ENCODE peak calls at places on chromosomes 12 and 14, in seven cellular contexts. H is AG10803, N is lower leg skin, J is cardiac muscle cell, S is AG04450, F is fibroblast of lung, C is tibial nerve. A is an unnamed sample.

GRCh38 chr14:94089479-94089878 is 8.4 kb downstream of the IFI27L1 start:
- DNase-seq in S (no peak), N (no peak), J (no peak), F (peak), C (no peak), H (no peak), A (peak)

GRCh38 chr12:46459881-46460545 is 87.4 kb upstream of the SLC38A2 start:
- DNase-seq in J (no peak), N (no peak), S (no peak), H (no peak), F (no peak), C (no peak), A (no peak)

GRCh38 chr12:70849265-70849960 is 71.1 kb downstream of the PTPRR start:
- DNase-seq in J (peak), H (peak), C (no peak), S (no peak), F (peak), N (no peak), A (peak)

GRCh38 chr12:115000038-115000437 is 316.1 kb upstream of the TBX3 start:
- DNase-seq in F (peak), S (no peak), N (no peak), H (peak), J (peak), C (no peak), A (no peak)

GRCh38 chr12:72146495-72146894 is 125.7 kb upstream of the TRHDE start:
- DNase-seq in H (no peak), C (no peak), N (no peak), F (no peak), J (no peak), S (no peak), A (no peak)

GRCh38 chr12:21940972-21941521 is at the start of gene ABCC9:
- DNase-seq in N (peak), F (peak), J (peak), S (no peak), C (peak), H (peak), A (no peak)

GRCh38 chr14:106564058-106564643 is 1037.8 kb downstream of the TMEM121 start:
- DNase-seq in F (no peak), C (no peak), N (no peak), S (no peak), H (no peak), J (no peak), A (no peak)

GRCh38 chr12:108135627-108136026 is 6.5 kb downstream of the WSCD2 start:
- DNase-seq in J (no peak), S (no peak), H (no peak), F (no peak), N (no peak), C (no peak), A (no peak)

GRCh38 chr12:19916193-19916498 is 452.2 kb upstream of the PDE3A start:
- DNase-seq in N (no peak), S (no peak), C (no peak), J (no peak), H (no peak), F (no peak), A (no peak)

GRCh38 chr12:119869720-119870119 is 7.4 kb downstream of the CIT start:
- DNase-seq in C (no peak), J (peak), N (no peak), H (peak), S (peak), F (peak), A (peak)

GRCh38 chr14:35391388-35391710 is 13.2 kb downstream of the NFKBIA start:
- DNase-seq in J (no peak), S (no peak), N (no peak), C (no peak), F (no peak), H (no peak), A (no peak)

GRCh38 chr12:51262758-51263177 is 7.4 kb downstream of the SMAGP start:
- DNase-seq in C (peak), J (peak), H (peak), N (no peak), F (peak), S (no peak), A (peak)

GRCh38 chr14:104741803-104742251 is 11.1 kb upstream of the SIVA1 start:
- DNase-seq in H (no peak), S (no peak), J (no peak), F (no peak), C (no peak), N (no peak), A (no peak)

GRCh38 chr12:63927511-63927910 is 83.0 kb downstream of the SRGAP1 start:
- DNase-seq in S (no peak), F (no peak), N (no peak), H (no peak), J (no peak), C (no peak), A (no peak)

GRCh38 chr12:63929426-63929825 is 84.9 kb downstream of the SRGAP1 start:
- DNase-seq in F (no peak), S (no peak), J (no peak), N (no peak), C (no peak), H (no peak), A (no peak)

GRCh38 chr12:63928305-63928704 is 83.8 kb downstream of the SRGAP1 start:
- DNase-seq in H (no peak), F (no peak), S (no peak), C (no peak), N (no peak), J (no peak), A (no peak)

GRCh38 chr12:63931703-63932102 is 87.2 kb downstream of the SRGAP1 start:
- DNase-seq in N (no peak), C (no peak), F (no peak), H (no peak), J (no peak), S (no peak), A (no peak)

GRCh38 chr12:63930971-63931370 is 86.5 kb downstream of the SRGAP1 start:
- DNase-seq in F (peak), H (peak), N (no peak), C (no peak), S (no peak), J (peak), A (peak)
- H3K4me3 ChIP-seq in F (no peak), H (peak), N (no peak), C (no peak), S (no peak), J (no peak), A (no peak)

GRCh38 chr12:1350934-1351240 is 243.5 kb downstream of the FBXL14 start:
- DNase-seq in F (peak), C (no peak), H (no peak), N (no peak), J (no peak), S (no peak), A (no peak)

GRCh38 chr12:1351926-1352325 is 242.5 kb downstream of the FBXL14 start:
- DNase-seq in S (no peak), H (peak), C (no peak), J (no peak), N (no peak), F (no peak), A (no peak)

GRCh38 chr12:1355396-1355795 is 239.0 kb downstream of the FBXL14 start:
- DNase-seq in H (peak), J (no peak), F (peak), N (no peak), C (no peak), S (no peak), A (peak)

GRCh38 chr12:1356285-1356684 is 238.1 kb downstream of the FBXL14 start:
- DNase-seq in N (no peak), F (no peak), C (no peak), H (no peak), J (no peak), S (no peak), A (no peak)

GRCh38 chr12:1353451-1353850 is 240.9 kb downstream of the FBXL14 start:
- DNase-seq in N (no peak), S (no peak), J (no peak), H (no peak), F (no peak), C (no peak), A (no peak)
- TF ChIP-seq CTCF in N (no peak), S (no peak), J (no peak), H (no peak), F (no peak), C (no peak), A (no peak)

DNA sequence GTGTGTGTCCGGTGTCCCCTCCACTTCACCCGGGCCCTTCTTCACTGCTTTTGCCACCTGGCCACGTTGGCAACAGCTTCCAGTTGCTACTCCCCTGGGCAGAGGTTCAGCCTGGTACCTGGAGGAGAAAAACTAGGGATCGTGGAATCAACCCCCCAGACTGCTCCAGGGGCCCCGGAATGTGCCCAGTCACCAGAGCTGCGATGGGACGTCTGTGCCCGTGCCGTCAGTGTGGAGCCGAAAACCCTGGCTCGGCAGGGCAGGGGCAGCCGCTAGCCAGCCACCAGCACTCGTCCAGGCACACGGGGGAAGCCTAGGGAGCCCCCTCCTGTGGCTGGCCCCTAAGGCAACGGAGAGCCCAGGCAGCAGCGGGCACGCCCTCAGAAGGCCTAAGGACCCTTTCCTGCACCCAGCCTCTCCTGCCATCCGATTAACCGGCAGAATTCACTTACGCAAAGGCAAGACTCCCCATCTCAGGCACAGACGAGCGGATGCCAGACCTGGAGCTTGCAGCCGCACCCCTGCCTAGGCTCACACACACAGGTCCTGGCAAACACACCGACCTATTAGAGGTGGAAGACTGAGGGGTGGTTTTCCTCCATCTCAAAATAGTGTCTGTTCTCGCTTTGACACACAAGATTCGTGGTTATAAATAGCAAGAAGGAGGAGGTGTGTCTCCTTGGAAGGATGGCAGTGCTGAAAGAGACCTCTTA is 62.6 kb downstream of the FBXL14 start:
- DNase-seq in S (no peak), N (peak), H (no peak), C (no peak), J (no peak), F (no peak), A (peak)
- H3K4me3 ChIP-seq in S (peak), N (no peak), H (peak), C (no peak), J (peak), F (peak), A (peak)

GRCh38 chr14:65959563-65960024 is 526.6 kb upstream of the CCDC196 start:
- DNase-seq in C (no peak), S (no peak), N (no peak), F (no peak), J (no peak), H (no peak), A (no peak)
- TF ChIP-seq CTCF in C (no peak), S (no peak), N (no peak), F (no peak), J (no peak), H (no peak), A (no peak)

GRCh38 chr12:132313182-132313581 is 16.2 kb downstream of the GALNT9 start:
- DNase-seq in N (no peak), H (no peak), J (no peak), S (no peak), F (no peak), C (no peak), A (no peak)

GRCh38 chr12:132312516-132312915 is 16.9 kb downstream of the GALNT9 start:
- DNase-seq in H (no peak), S (no peak), F (no peak), N (no peak), C (no peak), J (no peak), A (no peak)

GRCh38 chr12:132309162-132310086 is 20.0 kb downstream of the GALNT9 start:
- DNase-seq in S (no peak), N (no peak), F (no peak), J (no peak), H (no peak), C (no peak), A (no peak)

GRCh38 chr12:132310181-132311040 is 19.0 kb downstream of the GALNT9 start:
- DNase-seq in F (peak), H (no peak), J (peak), N (no peak), C (no peak), S (no peak), A (no peak)

GRCh38 chr12:132311201-132311915 is 18.0 kb downstream of the GALNT9 start:
- DNase-seq in C (no peak), S (no peak), H (no peak), N (no peak), J (no peak), F (no peak), A (no peak)
- H3K4me3 ChIP-seq in C (no peak), S (no peak), H (no peak), N (no peak), J (no peak), F (no peak), A (no peak)

GRCh38 chr12:23950775-23951391 is 1.4 kb upstream of the SOX5 start:
- DNase-seq in N (no peak), C (peak), H (no peak), J (peak), S (no peak), F (peak), A (no peak)

GRCh38 chr12:23947395-23947794 is 2.1 kb downstream of the SOX5 start:
- DNase-seq in N (no peak), J (no peak), H (no peak), C (no peak), F (no peak), S (no peak), A (no peak)

GRCh38 chr12:23950011-23950774 is 723 bp upstream of the SOX5 start:
- DNase-seq in S (no peak), H (peak), J (peak), N (no peak), C (peak), F (peak), A (no peak)

GRCh38 chr12:23952071-23952470 is 2.6 kb upstream of the SOX5 start:
- DNase-seq in J (no peak), C (no peak), H (no peak), F (no peak), N (no peak), S (no peak), A (no peak)

DNA sequence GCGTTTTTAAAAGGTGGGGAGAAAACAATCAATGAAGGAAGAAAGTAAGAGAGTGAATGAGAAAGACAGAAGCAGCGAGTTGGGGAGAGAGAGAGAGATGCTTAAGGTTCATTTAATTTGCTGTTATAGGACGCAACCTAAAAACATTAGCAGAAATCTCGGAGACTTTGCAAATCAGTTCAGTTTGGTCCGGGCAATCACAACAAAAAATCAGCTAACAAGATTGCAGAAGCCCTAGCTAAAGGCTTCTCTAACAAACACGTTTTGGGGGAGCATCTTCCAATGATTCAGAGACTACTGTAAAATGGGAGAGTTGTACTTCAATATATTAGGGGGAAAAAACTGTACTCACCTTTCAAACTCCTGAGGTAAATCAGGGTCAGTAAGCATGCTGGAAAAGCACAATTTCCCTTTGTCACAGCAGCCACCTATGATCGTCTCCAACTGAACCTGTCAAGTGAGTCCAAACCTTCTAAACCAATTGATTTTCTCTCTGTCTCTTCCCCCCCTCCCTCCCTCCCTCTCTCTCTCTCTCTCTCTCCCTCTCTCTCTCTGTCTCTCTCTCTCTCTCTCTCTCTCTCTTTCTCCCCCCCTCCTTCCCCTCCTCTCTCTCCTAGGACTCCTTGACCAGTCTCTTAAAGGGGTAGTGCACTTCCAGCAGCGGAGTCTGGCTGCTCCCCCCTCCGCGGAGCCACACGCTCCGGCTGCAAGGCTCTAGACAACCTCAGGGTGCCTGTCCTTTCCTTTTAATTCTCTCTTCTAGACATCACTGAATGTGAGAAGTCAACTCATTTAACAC is at the start of gene SOX5:
- DNase-seq in N (no peak), J (peak), S (peak), H (peak), F (peak), C (peak), A (no peak)
- TF ChIP-seq CTCF in N (no peak), J (no peak), S (no peak), H (no peak), F (no peak), C (no peak), A (no peak)

GRCh38 chr12:14619731-14620501 is 52.2 kb upstream of the PLBD1 start:
- DNase-seq in N (no peak), H (no peak), S (no peak), F (no peak), J (no peak), C (no peak), A (no peak)
- H3K4me3 ChIP-seq in N (no peak), H (no peak), S (no peak), F (no peak), J (no peak), C (no peak), A (no peak)

GRCh38 chr12:132077322-132078100 is 66.6 kb downstream of the DDX51 start:
- DNase-seq in C (no peak), F (no peak), J (no peak), N (peak), H (no peak), S (no peak), A (no peak)

GRCh38 chr12:132074216-132074615 is 69.9 kb downstream of the DDX51 start:
- DNase-seq in J (no peak), F (no peak), N (peak), C (no peak), S (no peak), H (no peak), A (no peak)

GRCh38 chr12:132078190-132078589 is 65.9 kb downstream of the DDX51 start:
- DNase-seq in F (peak), S (peak), H (peak), N (peak), J (peak), C (no peak), A (peak)

GRCh38 chr12:132075714-132076553 is 68.2 kb downstream of the DDX51 start:
- DNase-seq in H (no peak), J (no peak), C (no peak), S (no peak), F (no peak), N (peak), A (no peak)

GRCh38 chr12:132075026-132075713 is 68.9 kb downstream of the DDX51 start:
- DNase-seq in F (no peak), N (peak), C (no peak), J (no peak), S (no peak), H (no peak), A (no peak)
- TF ChIP-seq CTCF in F (no peak), N (no peak), C (no peak), J (peak), S (peak), H (peak), A (peak)